ENCODE peak calls at places on chromosomes 13 and 19, in eight cellular contexts. One of them, this sample, is unnamed.

GRCh38 chr13:76853481-76853880 is 32.7 kb downstream of the KCTD12 start:
- DNase-seq in breast epithelium: no peak
- DNase-seq in cardiac fibroblast: peak
- DNase-seq in left lung: no peak
- DNase-seq in right atrium auricular region: no peak
- DNase-seq in astrocyte: peak
- DNase-seq in GM20000: no peak
- DNase-seq in fibroblast of mammary gland: no peak
- DNase-seq in this sample: no peak

GRCh38 chr19:14974488-14974887 is 5.2 kb downstream of the SLC1A6 start:
- DNase-seq in cardiac fibroblast: no peak
- DNase-seq in fibroblast of mammary gland: no peak
- DNase-seq in left lung: no peak
- DNase-seq in astrocyte: no peak
- DNase-seq in GM20000: no peak
- DNase-seq in breast epithelium: no peak
- DNase-seq in right atrium auricular region: no peak
- DNase-seq in this sample: no peak

GRCh38 chr19:995051-995827 is 5.0 kb upstream of the GRIN3B start:
- DNase-seq in right atrium auricular region: no peak
- DNase-seq in GM20000: no peak
- DNase-seq in cardiac fibroblast: no peak
- DNase-seq in left lung: peak
- DNase-seq in fibroblast of mammary gland: no peak
- DNase-seq in breast epithelium: no peak
- DNase-seq in astrocyte: no peak
- DNase-seq in this sample: no peak

GRCh38 chr13:24618219-24618955 is 61.8 kb upstream of the ATP12A start:
- DNase-seq in cardiac fibroblast: no peak
- DNase-seq in fibroblast of mammary gland: no peak
- DNase-seq in GM20000: peak
- DNase-seq in left lung: no peak
- DNase-seq in breast epithelium: no peak
- DNase-seq in astrocyte: no peak
- DNase-seq in right atrium auricular region: peak
- DNase-seq in this sample: no peak

GRCh38 chr19:1213391-1214286 is 8.1 kb downstream of the STK11 start:
- DNase-seq in GM20000: no peak
- DNase-seq in left lung: peak
- DNase-seq in right atrium auricular region: peak
- DNase-seq in breast epithelium: no peak
- DNase-seq in cardiac fibroblast: peak
- DNase-seq in astrocyte: peak
- DNase-seq in fibroblast of mammary gland: peak
- DNase-seq in this sample: peak

GRCh38 chr13:58085819-58086218 is 454.3 kb downstream of the PCDH17 start:
- DNase-seq in fibroblast of mammary gland: no peak
- DNase-seq in cardiac fibroblast: no peak
- DNase-seq in breast epithelium: no peak
- DNase-seq in left lung: no peak
- DNase-seq in GM20000: no peak
- DNase-seq in right atrium auricular region: no peak
- DNase-seq in astrocyte: peak
- DNase-seq in this sample: no peak

GRCh38 chr13:108120332-108120731 is 95.0 kb downstream of the LIG4 start:
- DNase-seq in right atrium auricular region: no peak
- DNase-seq in left lung: no peak
- DNase-seq in fibroblast of mammary gland: no peak
- DNase-seq in cardiac fibroblast: no peak
- DNase-seq in breast epithelium: no peak
- DNase-seq in astrocyte: no peak
- DNase-seq in GM20000: no peak
- DNase-seq in this sample: no peak

GRCh38 chr19:1168877-1169791 is 4.9 kb downstream of the SBNO2 start:
- DNase-seq in GM20000: no peak
- DNase-seq in fibroblast of mammary gland: peak
- DNase-seq in left lung: no peak
- DNase-seq in astrocyte: peak
- DNase-seq in breast epithelium: no peak
- DNase-seq in right atrium auricular region: no peak
- DNase-seq in cardiac fibroblast: peak
- DNase-seq in this sample: no peak

GRCh38 chr13:63696055-63696454 is 2280.4 kb upstream of the PCDH20 start:
- DNase-seq in astrocyte: peak
- DNase-seq in cardiac fibroblast: peak
- DNase-seq in fibroblast of mammary gland: no peak
- DNase-seq in left lung: no peak
- DNase-seq in GM20000: no peak
- DNase-seq in right atrium auricular region: no peak
- DNase-seq in breast epithelium: no peak
- DNase-seq in this sample: no peak

GRCh38 chr13:29196409-29197074 is 376.4 kb downstream of the MTUS2 start:
- DNase-seq in right atrium auricular region: no peak
- DNase-seq in GM20000: peak
- DNase-seq in fibroblast of mammary gland: no peak
- DNase-seq in astrocyte: no peak
- DNase-seq in left lung: no peak
- DNase-seq in cardiac fibroblast: no peak
- DNase-seq in breast epithelium: no peak
- DNase-seq in this sample: no peak

GRCh38 chr19:33402421-33403220 is 29.1 kb downstream of the CEBPG start:
- DNase-seq in cardiac fibroblast: no peak
- DNase-seq in left lung: peak
- DNase-seq in astrocyte: no peak
- DNase-seq in GM20000: no peak
- DNase-seq in fibroblast of mammary gland: no peak
- DNase-seq in breast epithelium: peak
- DNase-seq in right atrium auricular region: no peak
- DNase-seq in this sample: peak
- TF ChIP-seq CTCF in cardiac fibroblast: no peak
- TF ChIP-seq CTCF in left lung: no peak
- TF ChIP-seq CTCF in astrocyte: no peak
- TF ChIP-seq CTCF in GM20000: no peak
- TF ChIP-seq CTCF in fibroblast of mammary gland: no peak
- TF ChIP-seq CTCF in breast epithelium: no peak
- TF ChIP-seq CTCF in right atrium auricular region: peak
- TF ChIP-seq CTCF in this sample: peak

DNA sequence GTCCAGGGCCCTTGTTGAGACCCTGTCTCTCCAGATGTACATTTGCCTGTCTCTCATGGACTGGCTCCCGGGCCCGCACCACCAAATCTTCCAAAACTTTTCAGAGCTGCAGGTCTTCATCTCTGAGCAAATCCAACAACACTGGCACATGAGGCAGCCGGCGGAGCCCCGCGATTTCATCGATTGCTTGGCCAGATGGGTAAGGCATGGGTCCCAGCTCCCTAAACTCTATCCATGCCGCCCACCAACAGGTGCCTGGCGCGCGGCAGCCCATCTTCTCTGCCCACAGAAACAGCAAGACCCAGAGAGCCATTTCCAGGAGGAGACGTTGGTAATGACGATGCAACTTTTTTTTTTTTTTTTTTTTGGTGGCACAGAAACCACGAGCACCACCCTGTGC is 22.4 kb downstream of the CYP2F1 start:
- DNase-seq in cardiac fibroblast: no peak
- DNase-seq in fibroblast of mammary gland: no peak
- DNase-seq in GM20000: no peak
- DNase-seq in breast epithelium: no peak
- DNase-seq in astrocyte: no peak
- DNase-seq in right atrium auricular region: no peak
- DNase-seq in left lung: no peak
- DNase-seq in this sample: no peak
- TF ChIP-seq CTCF in cardiac fibroblast: no peak
- TF ChIP-seq CTCF in fibroblast of mammary gland: no peak
- TF ChIP-seq CTCF in GM20000: no peak
- TF ChIP-seq CTCF in breast epithelium: no peak
- TF ChIP-seq CTCF in astrocyte: no peak
- TF ChIP-seq CTCF in right atrium auricular region: no peak
- TF ChIP-seq CTCF in left lung: no peak
- TF ChIP-seq CTCF in this sample: no peak

DNA sequence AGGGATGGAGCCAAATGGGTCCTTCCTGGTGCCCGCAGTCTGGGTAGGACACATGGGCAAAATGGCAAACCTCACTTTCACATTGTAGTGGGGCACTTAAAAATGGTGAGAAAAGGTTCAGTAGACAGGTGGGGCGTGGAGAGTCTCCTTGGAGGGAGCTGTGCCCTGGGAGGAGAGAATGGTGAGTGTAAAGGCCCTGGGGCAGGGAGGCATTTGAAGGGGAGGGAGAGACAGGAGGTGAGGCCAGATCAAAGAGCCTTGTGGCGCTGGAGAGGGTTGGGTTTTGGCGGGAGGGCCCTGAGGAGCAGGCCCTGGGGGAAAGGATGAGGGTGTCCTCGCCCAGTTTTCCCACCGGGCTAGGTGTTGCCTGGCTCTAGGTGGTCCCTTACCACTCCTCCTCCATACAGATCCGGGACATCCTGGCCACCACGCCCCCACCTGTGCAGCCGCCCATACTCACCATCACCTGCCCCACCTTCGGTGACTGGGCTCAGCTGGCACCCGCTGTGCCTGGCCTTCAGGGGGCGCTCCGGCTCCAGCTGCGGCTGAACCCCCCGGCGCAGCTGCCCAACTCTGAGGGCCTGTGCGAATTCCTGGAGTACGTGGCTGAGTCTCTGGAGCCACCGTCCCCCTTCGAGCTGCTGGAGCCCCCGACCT is 6.3 kb downstream of the MAP1S start:
- DNase-seq in fibroblast of mammary gland: no peak
- DNase-seq in cardiac fibroblast: no peak
- DNase-seq in right atrium auricular region: no peak
- DNase-seq in left lung: no peak
- DNase-seq in GM20000: no peak
- DNase-seq in astrocyte: no peak
- DNase-seq in breast epithelium: no peak
- DNase-seq in this sample: no peak
- TF ChIP-seq CTCF in fibroblast of mammary gland: no peak
- TF ChIP-seq CTCF in cardiac fibroblast: peak
- TF ChIP-seq CTCF in right atrium auricular region: no peak
- TF ChIP-seq CTCF in left lung: no peak
- TF ChIP-seq CTCF in GM20000: peak
- TF ChIP-seq CTCF in astrocyte: no peak
- TF ChIP-seq CTCF in breast epithelium: no peak
- TF ChIP-seq CTCF in this sample: peak

GRCh38 chr13:96966415-96967102 is 27.7 kb downstream of the OXGR1 start:
- DNase-seq in cardiac fibroblast: no peak
- DNase-seq in GM20000: no peak
- DNase-seq in left lung: no peak
- DNase-seq in fibroblast of mammary gland: no peak
- DNase-seq in right atrium auricular region: no peak
- DNase-seq in breast epithelium: no peak
- DNase-seq in astrocyte: no peak
- DNase-seq in this sample: no peak

GRCh38 chr13:96968027-96968426 is 26.2 kb downstream of the OXGR1 start:
- DNase-seq in GM20000: no peak
- DNase-seq in cardiac fibroblast: no peak
- DNase-seq in fibroblast of mammary gland: no peak
- DNase-seq in left lung: no peak
- DNase-seq in breast epithelium: no peak
- DNase-seq in astrocyte: no peak
- DNase-seq in right atrium auricular region: no peak
- DNase-seq in this sample: no peak

GRCh38 chr13:96967248-96967745 is 27.0 kb downstream of the OXGR1 start:
- DNase-seq in fibroblast of mammary gland: no peak
- DNase-seq in right atrium auricular region: no peak
- DNase-seq in cardiac fibroblast: peak
- DNase-seq in GM20000: no peak
- DNase-seq in left lung: no peak
- DNase-seq in astrocyte: no peak
- DNase-seq in breast epithelium: no peak
- DNase-seq in this sample: no peak

GRCh38 chr13:96960379-96960778 is 33.9 kb downstream of the OXGR1 start:
- DNase-seq in left lung: no peak
- DNase-seq in astrocyte: no peak
- DNase-seq in right atrium auricular region: no peak
- DNase-seq in GM20000: no peak
- DNase-seq in breast epithelium: no peak
- DNase-seq in cardiac fibroblast: no peak
- DNase-seq in fibroblast of mammary gland: no peak
- DNase-seq in this sample: no peak

GRCh38 chr13:96963786-96964475 is 30.3 kb downstream of the OXGR1 start:
- DNase-seq in right atrium auricular region: no peak
- DNase-seq in cardiac fibroblast: peak
- DNase-seq in astrocyte: no peak
- DNase-seq in breast epithelium: no peak
- DNase-seq in GM20000: no peak
- DNase-seq in fibroblast of mammary gland: no peak
- DNase-seq in left lung: no peak
- DNase-seq in this sample: no peak
- TF ChIP-seq CTCF in right atrium auricular region: no peak
- TF ChIP-seq CTCF in cardiac fibroblast: peak
- TF ChIP-seq CTCF in astrocyte: no peak
- TF ChIP-seq CTCF in breast epithelium: no peak
- TF ChIP-seq CTCF in GM20000: no peak
- TF ChIP-seq CTCF in fibroblast of mammary gland: no peak
- TF ChIP-seq CTCF in left lung: no peak
- TF ChIP-seq CTCF in this sample: peak

GRCh38 chr19:52592301-52592700 is 22.2 kb downstream of the ZNF701 start:
- DNase-seq in cardiac fibroblast: no peak
- DNase-seq in right atrium auricular region: no peak
- DNase-seq in GM20000: no peak
- DNase-seq in left lung: no peak
- DNase-seq in astrocyte: no peak
- DNase-seq in fibroblast of mammary gland: no peak
- DNase-seq in breast epithelium: no peak
- DNase-seq in this sample: no peak
- TF ChIP-seq CTCF in cardiac fibroblast: no peak
- TF ChIP-seq CTCF in right atrium auricular region: no peak
- TF ChIP-seq CTCF in GM20000: no peak
- TF ChIP-seq CTCF in left lung: no peak
- TF ChIP-seq CTCF in astrocyte: no peak
- TF ChIP-seq CTCF in fibroblast of mammary gland: peak
- TF ChIP-seq CTCF in breast epithelium: no peak
- TF ChIP-seq CTCF in this sample: no peak

DNA sequence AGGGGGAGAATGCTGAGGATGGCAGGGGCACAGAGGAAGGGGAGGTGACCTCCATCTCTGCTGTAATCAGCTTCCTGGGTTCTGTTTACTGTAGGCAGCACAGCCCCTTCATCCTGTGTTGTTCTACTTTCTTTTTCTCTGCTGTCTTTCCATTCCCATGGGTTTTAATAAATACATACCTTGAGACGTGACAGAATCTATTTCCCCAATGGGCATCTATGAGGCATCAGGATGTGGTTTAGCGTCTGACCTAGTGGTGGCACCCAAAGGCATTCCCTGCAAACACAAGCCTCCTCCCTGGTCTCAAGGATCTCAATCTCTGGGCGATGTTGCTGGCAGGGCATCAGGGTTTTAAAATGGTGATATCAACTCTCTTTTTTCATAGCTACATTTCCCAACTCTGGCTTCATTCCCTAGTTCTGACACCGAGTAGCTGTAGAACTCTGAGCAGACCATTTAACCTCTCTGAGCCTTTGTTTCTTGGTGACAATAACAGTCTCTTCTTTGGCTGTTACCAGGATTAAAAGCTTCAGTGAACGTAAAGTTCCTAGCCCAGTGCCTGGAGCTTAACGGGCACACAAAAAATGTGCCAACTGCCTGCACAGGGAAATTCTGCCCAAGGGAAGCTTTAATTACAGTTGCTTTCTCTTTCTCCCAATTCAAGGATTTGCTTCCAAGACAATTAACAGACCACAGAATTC is 60.9 kb downstream of the ALOX5AP start:
- DNase-seq in right atrium auricular region: no peak
- DNase-seq in left lung: no peak
- DNase-seq in breast epithelium: no peak
- DNase-seq in cardiac fibroblast: peak
- DNase-seq in fibroblast of mammary gland: peak
- DNase-seq in GM20000: peak
- DNase-seq in astrocyte: peak
- DNase-seq in this sample: no peak
- TF ChIP-seq CTCF in right atrium auricular region: no peak
- TF ChIP-seq CTCF in left lung: no peak
- TF ChIP-seq CTCF in breast epithelium: no peak
- TF ChIP-seq CTCF in cardiac fibroblast: no peak
- TF ChIP-seq CTCF in fibroblast of mammary gland: no peak
- TF ChIP-seq CTCF in GM20000: no peak
- TF ChIP-seq CTCF in astrocyte: no peak
- TF ChIP-seq CTCF in this sample: peak